ENCODE peak calls at places on chromosomes 16 and 17, in six cellular contexts. One of them, this sample, is unnamed.

GRCh38 chr16:9003322-9003721 is 39.6 kb upstream of the USP7 start:
- DNase-seq in AG20443: no peak
- DNase-seq in fibroblast of lung: no peak
- DNase-seq in dorsolateral prefrontal cortex: no peak
- DNase-seq in prostate gland: peak; percentile 78
- DNase-seq in HFFc6: no peak
- DNase-seq in this sample: no peak

GRCh38 chr16:1979271-1980025 is 1.8 kb downstream of the NOXO1 start:
- DNase-seq in AG20443: no peak
- DNase-seq in fibroblast of lung: no peak
- DNase-seq in dorsolateral prefrontal cortex: no peak
- DNase-seq in prostate gland: peak; percentile 75
- DNase-seq in HFFc6: no peak
- DNase-seq in this sample: no peak

GRCh38 chr16:83615131-83615530 is 192.6 kb upstream of the HSBP1 start:
- DNase-seq in AG20443: peak; percentile 39
- DNase-seq in fibroblast of lung: peak; percentile 40
- DNase-seq in dorsolateral prefrontal cortex: no peak
- DNase-seq in prostate gland: no peak
- DNase-seq in HFFc6: no peak
- DNase-seq in this sample: no peak

GRCh38 chr16:68732068-68732680 is 4.9 kb upstream of the CDH1 start:
- DNase-seq in AG20443: no peak
- DNase-seq in fibroblast of lung: peak; percentile 36
- DNase-seq in dorsolateral prefrontal cortex: no peak
- DNase-seq in prostate gland: peak; percentile 79
- DNase-seq in HFFc6: no peak
- DNase-seq in this sample: no peak

GRCh38 chr17:48054238-48055185 is 6.4 kb downstream of the NFE2L1 start:
- DNase-seq in AG20443: peak; percentile 65
- DNase-seq in fibroblast of lung: peak; percentile 84
- DNase-seq in dorsolateral prefrontal cortex: peak; percentile 79
- DNase-seq in prostate gland: peak; percentile 87
- DNase-seq in HFFc6: peak; percentile 46
- DNase-seq in this sample: no peak

GRCh38 chr16:19138601-19139000 is 24.8 kb downstream of the ITPRIPL2 start:
- DNase-seq in AG20443: peak; percentile 83
- DNase-seq in fibroblast of lung: peak; percentile 38
- DNase-seq in dorsolateral prefrontal cortex: no peak
- DNase-seq in prostate gland: peak; percentile 96
- DNase-seq in HFFc6: peak; percentile 61
- DNase-seq in this sample: no peak

GRCh38 chr17:82925336-82925735 is 85.5 kb upstream of the ZNF750 start:
- DNase-seq in AG20443: no peak
- DNase-seq in fibroblast of lung: no peak
- DNase-seq in dorsolateral prefrontal cortex: no peak
- DNase-seq in prostate gland: no peak
- DNase-seq in HFFc6: no peak
- DNase-seq in this sample: no peak

GRCh38 chr16:12719972-12720371 is 83.7 kb downstream of the CPPED1 start:
- DNase-seq in AG20443: no peak
- DNase-seq in fibroblast of lung: no peak
- DNase-seq in dorsolateral prefrontal cortex: no peak
- DNase-seq in prostate gland: no peak
- DNase-seq in HFFc6: no peak
- DNase-seq in this sample: no peak

GRCh38 chr16:81878529-81878928 is 99.4 kb downstream of the PLCG2 start:
- DNase-seq in AG20443: no peak
- DNase-seq in fibroblast of lung: no peak
- DNase-seq in dorsolateral prefrontal cortex: no peak
- DNase-seq in prostate gland: no peak
- DNase-seq in HFFc6: no peak
- DNase-seq in this sample: no peak

GRCh38 chr16:27817038-27817437 is 246.5 kb downstream of the GSG1L start:
- DNase-seq in AG20443: no peak
- DNase-seq in fibroblast of lung: no peak
- DNase-seq in dorsolateral prefrontal cortex: no peak
- DNase-seq in prostate gland: no peak
- DNase-seq in HFFc6: no peak
- DNase-seq in this sample: no peak